ENCODE peak calls at places on chromosomes 12 and 14, in six cellular contexts. A, J, V, L, C and I are unnamed samples.

GRCh38 chr12:114916531-114916930 is 232.6 kb upstream of the TBX3 start:
- DNase-seq in A (no peak), J (no peak), V (no peak), L (no peak), C (no peak), I (peak)

GRCh38 chr12:28876423-28876822 is 272.7 kb upstream of the FAR2 start:
- DNase-seq in A (no peak), J (no peak), V (no peak), L (no peak), C (no peak), I (no peak)

GRCh38 chr12:14836336-14837210 is 6.8 kb downstream of the ART4 start:
- DNase-seq in A (no peak), J (no peak), V (no peak), L (peak), C (peak), I (peak)

GRCh38 chr12:53624453-53624852 is 1.7 kb downstream of the ATF7 start:
- DNase-seq in A (no peak), J (no peak), V (no peak), L (peak), C (no peak), I (peak)

GRCh38 chr14:61493239-61493638 is 171.9 kb downstream of the PRKCH start:
- DNase-seq in A (no peak), J (no peak), V (no peak), L (peak), C (peak), I (peak)

GRCh38 chr12:52871291-52871961 is 22.6 kb upstream of the KRT78 start:
- DNase-seq in A (no peak), J (no peak), V (no peak), L (peak), C (peak), I (peak)

GRCh38 chr12:43206396-43206795 is 345.6 kb downstream of the ADAMTS20 start:
- DNase-seq in A (no peak), J (no peak), V (no peak), L (peak), C (no peak), I (no peak)

GRCh38 chr14:72844528-72844927 is 49.4 kb downstream of the DPF3 start:
- DNase-seq in A (no peak), J (no peak), V (no peak), L (no peak), C (no peak), I (no peak)

GRCh38 chr14:73457935-73458218 is 469 bp downstream of the NUMB start:
- DNase-seq in A (no peak), J (no peak), V (no peak), L (no peak), C (no peak), I (no peak)

GRCh38 chr12:176321-177181 is 37.4 kb downstream of the SLC6A12 start:
- DNase-seq in A (no peak), J (no peak), V (no peak), L (peak), C (peak), I (peak)

GRCh38 chr12:76471579-76471978 is 88.0 kb downstream of the OSBPL8 start:
- DNase-seq in A (no peak), J (no peak), V (no peak), L (peak), C (no peak), I (no peak)

GRCh38 chr14:66174453-66174891 is 311.7 kb upstream of the CCDC196 start:
- DNase-seq in A (no peak), J (no peak), V (no peak), L (no peak), C (peak), I (no peak)

GRCh38 chr14:91545946-91546716 is 36.0 kb upstream of the PPP4R3A start:
- DNase-seq in A (peak), J (no peak), V (no peak), L (no peak), C (no peak), I (no peak)

GRCh38 chr14:58772814-58773620 is 135.3 kb downstream of the DACT1 start:
- DNase-seq in A (no peak), J (peak), V (no peak), L (peak), C (peak), I (peak)

GRCh38 chr12:132111641-132112304 is 32.3 kb downstream of the DDX51 start:
- DNase-seq in A (no peak), J (no peak), V (no peak), L (no peak), C (no peak), I (no peak)

GRCh38 chr12:132173135-132174014 is 29.1 kb downstream of the NOC4L start:
- DNase-seq in A (no peak), J (no peak), V (no peak), L (no peak), C (no peak), I (no peak)

GRCh38 chr14:75307700-75308379 is 29.2 kb downstream of the FOS start:
- DNase-seq in A (peak), J (peak), V (peak), L (peak), C (peak), I (peak)

GRCh38 chr12:89933911-89934310 is 225.3 kb upstream of the ATP2B1 start:
- DNase-seq in A (no peak), J (no peak), V (no peak), L (peak), C (no peak), I (no peak)

GRCh38 chr12:116700066-116700465 is 37.8 kb downstream of the SPRING1 start:
- DNase-seq in A (no peak), J (no peak), V (no peak), L (no peak), C (no peak), I (no peak)

GRCh38 chr12:4454315-4454860 is 8.8 kb upstream of the FGF6 start:
- DNase-seq in A (no peak), J (no peak), V (no peak), L (no peak), C (no peak), I (no peak)

GRCh38 chr14:103696466-103697071 is 18.7 kb downstream of the XRCC3 start:
- DNase-seq in A (no peak), J (no peak), V (no peak), L (peak), C (no peak), I (peak)

GRCh38 chr12:118645219-118645618 is 268.9 kb downstream of the SUDS3 start:
- DNase-seq in A (peak), J (peak), V (no peak), L (no peak), C (peak), I (no peak)

GRCh38 chr12:114851981-114852380 is 168.0 kb upstream of the TBX3 start:
- DNase-seq in A (no peak), J (no peak), V (no peak), L (no peak), C (no peak), I (no peak)

GRCh38 chr12:76158518-76159321 is 74.2 kb upstream of the NAP1L1 start:
- DNase-seq in A (peak), J (peak), V (peak), L (peak), C (peak), I (peak)

GRCh38 chr12:4700621-4701026 is 19.6 kb upstream of the GALNT8 start:
- DNase-seq in A (peak), J (peak), V (no peak), L (peak), C (no peak), I (no peak)

GRCh38 chr12:76623929-76624328 is 64.4 kb upstream of the OSBPL8 start:
- DNase-seq in A (no peak), J (no peak), V (no peak), L (peak), C (peak), I (no peak)

GRCh38 chr12:77087427-77087826 is 22.1 kb upstream of the E2F7 start:
- DNase-seq in A (no peak), J (no peak), V (no peak), L (peak), C (no peak), I (no peak)

GRCh38 chr12:103657331-103657730 is 70.3 kb downstream of the STAB2 start:
- DNase-seq in A (no peak), J (no peak), V (no peak), L (peak), C (no peak), I (peak)

GRCh38 chr12:29608581-29608980 is 111.1 kb upstream of the OVCH1 start:
- DNase-seq in A (no peak), J (no peak), V (no peak), L (no peak), C (peak), I (no peak)

GRCh38 chr14:104093366-104094055 is 8.0 kb downstream of the ASPG start:
- DNase-seq in A (no peak), J (no peak), V (no peak), L (no peak), C (no peak), I (no peak)

GRCh38 chr12:19757317-19757877 is 318.1 kb downstream of the AEBP2 start:
- DNase-seq in A (no peak), J (no peak), V (no peak), L (peak), C (peak), I (peak)

GRCh38 chr14:61385002-61385685 is 63.8 kb downstream of the PRKCH start:
- DNase-seq in A (no peak), J (no peak), V (no peak), L (no peak), C (no peak), I (no peak)

GRCh38 chr12:77584860-77585259 is 245.8 kb upstream of the NAV3 start:
- DNase-seq in A (no peak), J (no peak), V (no peak), L (no peak), C (no peak), I (no peak)

GRCh38 chr12:77940566-77940965 is 109.9 kb downstream of the NAV3 start:
- DNase-seq in A (no peak), J (no peak), V (no peak), L (peak), C (no peak), I (peak)

GRCh38 chr12:89537389-89537788 is 11.5 kb upstream of the POC1B start:
- DNase-seq in A (no peak), J (no peak), V (no peak), L (no peak), C (no peak), I (no peak)

GRCh38 chr14:40365305-40365704 is 933.1 kb upstream of the FBXO33 start:
- DNase-seq in A (no peak), J (no peak), V (no peak), L (no peak), C (no peak), I (no peak)

GRCh38 chr14:89067293-89067972 is 243.0 kb downstream of the TTC8 start:
- DNase-seq in A (no peak), J (no peak), V (no peak), L (no peak), C (peak), I (no peak)

GRCh38 chr12:57716305-57716704 is 22.2 kb downstream of the AGAP2 start:
- DNase-seq in A (no peak), J (no peak), V (no peak), L (no peak), C (no peak), I (no peak)

GRCh38 chr12:8057839-8058238 is 8.3 kb downstream of the C3AR1 start:
- DNase-seq in A (no peak), J (no peak), V (no peak), L (peak), C (no peak), I (peak)

GRCh38 chr14:102192840-102193502 is 53.3 kb downstream of the WDR20 start:
- DNase-seq in A (no peak), J (no peak), V (no peak), L (no peak), C (no peak), I (no peak)

DNA sequence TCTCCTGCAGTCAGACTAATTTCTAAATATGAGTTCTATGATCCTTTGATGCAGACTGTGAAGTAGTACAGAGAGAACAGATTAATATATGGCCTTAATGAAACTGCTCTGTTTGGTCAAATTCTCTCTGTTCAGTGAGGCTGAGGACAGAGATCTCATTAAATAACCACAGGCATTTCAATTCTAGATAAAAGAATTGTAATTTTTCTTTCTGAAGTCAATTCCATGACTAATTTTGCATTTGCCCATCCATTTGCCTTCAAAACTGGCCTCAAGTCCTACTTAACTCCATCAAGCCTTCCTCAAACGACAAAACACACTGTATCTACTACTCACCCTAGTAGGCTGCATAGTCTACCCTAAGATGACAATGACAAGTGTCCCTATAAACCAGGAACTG is 67.1 kb downstream of the DUSP16 start:
- DNase-seq in A (no peak), J (no peak), V (no peak), L (no peak), C (no peak), I (no peak)
- H3K23ac ChIP-seq in A (no peak), J (no peak), V (no peak), L (no peak), C (no peak), I (no peak)

GRCh38 chr14:23468704-23469126 is 788 bp upstream of the NGDN start:
- DNase-seq in A (no peak), J (no peak), V (no peak), L (no peak), C (no peak), I (no peak)
- H4K8ac ChIP-seq in A (no peak), J (no peak), V (peak), L (peak), C (peak), I (peak)

GRCh38 chr14:53306926-53307325 is 153.8 kb upstream of the DDHD1 start:
- DNase-seq in A (peak), J (no peak), V (no peak), L (peak), C (no peak), I (peak)
- H3K23ac ChIP-seq in A (no peak), J (no peak), V (no peak), L (no peak), C (no peak), I (no peak)

DNA sequence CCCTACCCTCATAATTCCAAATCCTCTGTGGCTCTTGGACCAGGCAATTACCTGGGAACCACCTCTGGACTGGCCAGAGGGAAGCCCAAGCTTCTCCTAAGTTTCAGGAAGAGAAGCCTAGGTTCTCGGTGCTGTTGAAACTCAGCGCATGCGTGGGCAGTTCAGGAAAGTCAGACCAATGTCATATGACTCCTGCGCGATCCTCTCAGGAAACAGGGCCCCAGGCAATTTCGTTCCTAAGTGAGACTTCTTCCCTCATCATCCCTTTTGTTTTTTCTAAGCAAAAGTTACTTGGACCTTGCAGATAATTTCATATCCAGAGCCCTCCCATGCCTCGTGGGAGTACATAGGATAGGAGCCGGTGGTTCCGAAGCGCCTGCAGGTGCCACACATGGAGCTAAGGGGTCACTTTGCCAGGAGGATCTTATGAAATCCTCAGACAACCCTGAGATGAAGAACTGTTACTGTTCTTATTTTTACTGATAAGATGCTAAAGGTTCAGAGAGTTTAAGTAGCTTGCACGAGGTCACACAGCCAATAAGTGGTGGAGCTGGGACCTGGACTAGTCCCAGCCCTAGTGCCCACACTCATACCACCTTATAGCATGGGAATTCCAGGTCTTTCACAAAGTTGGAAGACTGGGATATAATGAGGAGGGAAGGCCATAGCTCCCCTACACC is 168.2 kb downstream of the ZFP36L1 start:
- DNase-seq in A (no peak), J (no peak), V (no peak), L (no peak), C (no peak), I (no peak)
- H4K8ac ChIP-seq in A (no peak), J (no peak), V (no peak), L (no peak), C (no peak), I (no peak)

DNA sequence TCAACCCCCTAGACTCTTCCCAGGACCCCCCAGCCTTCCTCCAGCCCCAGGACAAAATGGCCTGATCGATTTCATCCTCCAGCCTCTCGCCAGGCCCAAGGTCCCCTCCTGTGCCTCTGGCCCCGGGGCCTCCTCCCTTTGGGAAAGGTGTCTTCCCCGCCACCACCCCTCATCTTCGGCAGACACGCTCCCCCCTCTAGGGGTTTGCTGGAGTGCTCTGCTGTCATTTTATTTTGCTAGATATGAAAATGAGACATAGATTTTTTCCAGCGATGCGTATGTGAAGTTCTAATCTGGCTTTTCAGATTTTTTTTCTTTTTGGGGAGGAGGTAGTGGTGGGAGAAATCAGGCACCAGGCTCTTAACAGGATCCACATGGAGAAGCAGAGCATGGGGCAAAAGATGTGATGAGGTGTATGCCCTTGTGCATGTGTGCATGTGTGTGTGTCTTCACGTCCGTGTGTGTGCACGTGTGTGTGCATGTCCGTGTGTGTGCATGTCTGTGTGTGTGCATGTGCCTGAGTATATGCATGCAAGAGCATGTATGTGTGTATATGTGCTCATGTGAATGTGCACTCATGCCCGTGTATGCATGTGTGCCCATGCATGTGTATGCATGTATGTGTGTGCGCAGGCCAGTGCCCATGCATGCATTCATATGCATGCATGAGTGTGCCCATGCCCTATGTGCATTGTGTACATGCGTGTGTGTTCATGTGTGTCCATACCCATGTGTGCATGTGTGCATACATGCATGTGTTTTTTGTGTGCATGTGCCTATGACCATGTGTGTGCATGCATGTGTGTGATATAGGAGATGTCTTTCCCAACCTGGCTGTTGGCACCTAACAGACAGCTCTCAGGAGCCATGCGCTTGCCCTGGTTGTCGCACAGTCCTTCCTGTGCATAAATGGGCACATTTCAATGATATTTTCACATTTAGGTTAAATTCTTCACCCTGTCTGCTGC is 203.0 kb downstream of the RBM19 start:
- DNase-seq in A (no peak), J (no peak), V (no peak), L (no peak), C (no peak), I (no peak)
- H3K23ac ChIP-seq in A (peak), J (no peak), V (no peak), L (no peak), C (peak), I (no peak)

DNA sequence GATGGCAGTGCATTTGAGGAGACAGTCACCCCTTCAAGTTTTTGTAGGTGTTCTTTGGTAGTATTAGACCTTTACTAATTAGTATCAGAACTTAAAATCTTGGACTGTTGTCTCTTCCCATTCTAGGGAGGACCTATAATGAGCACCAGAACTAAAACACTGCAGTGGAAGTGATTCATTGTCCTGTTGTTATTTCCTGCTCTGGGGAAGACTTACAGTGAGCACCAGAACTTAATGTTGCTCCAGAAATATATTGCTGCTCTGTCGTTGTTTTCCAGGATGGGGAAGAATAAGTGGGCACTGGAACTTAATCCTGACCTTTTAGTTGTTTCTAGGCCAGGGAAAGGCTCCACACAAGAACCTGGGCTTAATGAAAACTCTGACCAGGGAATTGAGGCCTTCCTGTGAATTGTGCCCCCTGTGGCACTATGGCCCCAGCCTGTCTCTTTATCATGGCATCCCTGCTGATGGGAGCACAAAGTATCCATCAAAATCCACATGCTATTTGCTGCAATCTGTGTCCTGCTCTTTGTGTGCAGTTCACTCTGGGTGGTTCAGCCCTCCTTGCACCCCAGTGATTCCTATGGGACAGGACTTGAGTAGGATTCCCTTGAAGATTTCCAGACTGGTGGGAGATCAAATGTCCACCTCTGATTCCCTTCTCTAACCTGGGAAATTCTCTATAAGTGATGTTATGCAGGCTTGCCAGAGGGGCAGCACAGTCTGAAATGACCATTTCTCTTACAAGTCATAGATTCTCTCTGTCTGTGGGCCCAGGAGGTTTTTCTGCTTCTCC is 175.8 kb downstream of the PAWR start:
- DNase-seq in A (no peak), J (no peak), V (no peak), L (peak), C (peak), I (peak)
- H4K8ac ChIP-seq in A (no peak), J (no peak), V (no peak), L (peak), C (no peak), I (peak)

GRCh38 chr12:106586535-106586802 is 3.7 kb downstream of the RFX4 start:
- DNase-seq in A (no peak), J (peak), V (no peak), L (no peak), C (peak), I (no peak)

GRCh38 chr12:106588771-106589170 is 6.0 kb downstream of the RFX4 start:
- DNase-seq in A (no peak), J (no peak), V (no peak), L (no peak), C (no peak), I (no peak)

GRCh38 chr12:106585862-106586534 is 3.2 kb downstream of the RFX4 start:
- DNase-seq in A (peak), J (peak), V (no peak), L (no peak), C (peak), I (peak)

GRCh38 chr12:106585237-106585834 is 2.5 kb downstream of the RFX4 start:
- DNase-seq in A (peak), J (peak), V (no peak), L (no peak), C (peak), I (no peak)

GRCh38 chr12:106586803-106587684 is 4.2 kb downstream of the RFX4 start:
- DNase-seq in A (peak), J (peak), V (no peak), L (no peak), C (peak), I (peak)
- H3K23ac ChIP-seq in A (no peak), J (no peak), V (no peak), L (no peak), C (no peak), I (no peak)